ENCODE peak calls at places on chromosomes 16 and 17, in six cellular contexts. One of them, this sample, is unnamed.

GRCh38 chr17:62780273-62780672 is 27.8 kb downstream of the MARCHF10 start:
- DNase-seq in GM19239: no peak
- DNase-seq in Daoy: peak; percentile 51
- DNase-seq in cardiac fibroblast: no peak
- DNase-seq in GM12865: no peak
- DNase-seq in GDM1: no peak
- DNase-seq in this sample: no peak

GRCh38 chr16:85765767-85766166 is 14.9 kb upstream of the C16orf74 start:
- DNase-seq in GM19239: no peak
- DNase-seq in Daoy: no peak
- DNase-seq in cardiac fibroblast: no peak
- DNase-seq in GM12865: no peak
- DNase-seq in GDM1: no peak
- DNase-seq in this sample: no peak

GRCh38 chr17:75897076-75898019 is 597 bp upstream of the TRIM65 start:
- DNase-seq in GM19239: no peak
- DNase-seq in Daoy: no peak
- DNase-seq in cardiac fibroblast: no peak
- DNase-seq in GM12865: no peak
- DNase-seq in GDM1: no peak
- DNase-seq in this sample: no peak

GRCh38 chr16:54062361-54063346 is 223.9 kb downstream of the IRX3 start:
- DNase-seq in GM19239: no peak
- DNase-seq in Daoy: no peak
- DNase-seq in cardiac fibroblast: peak; percentile 52
- DNase-seq in GM12865: no peak
- DNase-seq in GDM1: no peak
- DNase-seq in this sample: peak; percentile 44

GRCh38 chr17:49996495-49997255 is 1.7 kb upstream of the DLX3 start:
- DNase-seq in GM19239: peak; percentile 64
- DNase-seq in Daoy: peak; percentile 59
- DNase-seq in cardiac fibroblast: peak; percentile 29
- DNase-seq in GM12865: peak; percentile 41
- DNase-seq in GDM1: peak; percentile 40
- DNase-seq in this sample: peak; percentile 60

GRCh38 chr16:85275533-85276249 is 163.4 kb upstream of the CIBAR2 start:
- DNase-seq in GM19239: peak; percentile 93
- DNase-seq in Daoy: peak; percentile 70
- DNase-seq in cardiac fibroblast: peak; percentile 58
- DNase-seq in GM12865: peak; percentile 59
- DNase-seq in GDM1: peak; percentile 26
- DNase-seq in this sample: peak; percentile 30

GRCh38 chr16:84268231-84268630 is 26.4 kb upstream of the WFDC1 start:
- DNase-seq in GM19239: no peak
- DNase-seq in Daoy: no peak
- DNase-seq in cardiac fibroblast: no peak
- DNase-seq in GM12865: no peak
- DNase-seq in GDM1: no peak
- DNase-seq in this sample: no peak

GRCh38 chr16:50831751-50832150 is 89.9 kb downstream of the CYLD start:
- DNase-seq in GM19239: no peak
- DNase-seq in Daoy: no peak
- DNase-seq in cardiac fibroblast: no peak
- DNase-seq in GM12865: no peak
- DNase-seq in GDM1: no peak
- DNase-seq in this sample: no peak